ENCODE peak calls at places on chromosomes 13 and 19, in nine cellular contexts. One of them, this sample, is unnamed.

GRCh38 chr19:1016647-1017114 is 4.2 kb downstream of the TMEM259 start:
- DNase-seq in fibroblast of pulmonary artery: peak
- DNase-seq in kidney epithelial cell: peak
- DNase-seq in HS-27A: no peak
- DNase-seq in NCI-H1105 treated with DMSO at 0.1 percent for 48 hours: no peak
- DNase-seq in EH: peak
- DNase-seq in T1000: no peak
- DNase-seq in DMS 273 treated with DMSO at 0.1 percent for 48 hours: no peak
- DNase-seq in AG09319: no peak
- DNase-seq in this sample: peak

GRCh38 chr19:7265963-7266362 is 28.3 kb downstream of the INSR start:
- DNase-seq in T1000: no peak
- DNase-seq in DMS 273 treated with DMSO at 0.1 percent for 48 hours: no peak
- DNase-seq in HS-27A: no peak
- DNase-seq in fibroblast of pulmonary artery: no peak
- DNase-seq in EH: no peak
- DNase-seq in NCI-H1105 treated with DMSO at 0.1 percent for 48 hours: no peak
- DNase-seq in kidney epithelial cell: no peak
- DNase-seq in AG09319: no peak
- DNase-seq in this sample: no peak

GRCh38 chr19:54465367-54466109 is 2.0 kb upstream of the LENG9 start:
- DNase-seq in fibroblast of pulmonary artery: no peak
- DNase-seq in T1000: no peak
- DNase-seq in kidney epithelial cell: no peak
- DNase-seq in NCI-H1105 treated with DMSO at 0.1 percent for 48 hours: no peak
- DNase-seq in HS-27A: no peak
- DNase-seq in DMS 273 treated with DMSO at 0.1 percent for 48 hours: no peak
- DNase-seq in EH: no peak
- DNase-seq in AG09319: no peak
- DNase-seq in this sample: no peak

GRCh38 chr13:71712988-71713653 is 153.9 kb downstream of the DACH1 start:
- DNase-seq in EH: no peak
- DNase-seq in NCI-H1105 treated with DMSO at 0.1 percent for 48 hours: peak
- DNase-seq in T1000: no peak
- DNase-seq in HS-27A: no peak
- DNase-seq in kidney epithelial cell: no peak
- DNase-seq in AG09319: no peak
- DNase-seq in DMS 273 treated with DMSO at 0.1 percent for 48 hours: no peak
- DNase-seq in fibroblast of pulmonary artery: peak
- DNase-seq in this sample: no peak

GRCh38 chr19:45150731-45151725 is 9.8 kb downstream of the NKPD1 start:
- DNase-seq in kidney epithelial cell: no peak
- DNase-seq in fibroblast of pulmonary artery: no peak
- DNase-seq in DMS 273 treated with DMSO at 0.1 percent for 48 hours: no peak
- DNase-seq in NCI-H1105 treated with DMSO at 0.1 percent for 48 hours: no peak
- DNase-seq in AG09319: no peak
- DNase-seq in HS-27A: no peak
- DNase-seq in T1000: no peak
- DNase-seq in EH: no peak
- DNase-seq in this sample: no peak

GRCh38 chr19:15417699-15418098 is 1.1 kb downstream of the AKAP8L start:
- DNase-seq in HS-27A: no peak
- DNase-seq in T1000: no peak
- DNase-seq in AG09319: no peak
- DNase-seq in EH: peak
- DNase-seq in DMS 273 treated with DMSO at 0.1 percent for 48 hours: no peak
- DNase-seq in fibroblast of pulmonary artery: peak
- DNase-seq in NCI-H1105 treated with DMSO at 0.1 percent for 48 hours: no peak
- DNase-seq in kidney epithelial cell: no peak
- DNase-seq in this sample: no peak

GRCh38 chr19:39795001-39795400 is 16.3 kb downstream of the LEUTX start:
- DNase-seq in NCI-H1105 treated with DMSO at 0.1 percent for 48 hours: no peak
- DNase-seq in AG09319: no peak
- DNase-seq in DMS 273 treated with DMSO at 0.1 percent for 48 hours: no peak
- DNase-seq in kidney epithelial cell: no peak
- DNase-seq in EH: no peak
- DNase-seq in T1000: no peak
- DNase-seq in HS-27A: no peak
- DNase-seq in fibroblast of pulmonary artery: no peak
- DNase-seq in this sample: no peak

GRCh38 chr19:18292810-18293641 is 11.6 kb upstream of the JUND start:
- DNase-seq in NCI-H1105 treated with DMSO at 0.1 percent for 48 hours: peak
- DNase-seq in T1000: no peak
- DNase-seq in kidney epithelial cell: no peak
- DNase-seq in HS-27A: no peak
- DNase-seq in DMS 273 treated with DMSO at 0.1 percent for 48 hours: no peak
- DNase-seq in EH: peak
- DNase-seq in AG09319: no peak
- DNase-seq in fibroblast of pulmonary artery: peak
- DNase-seq in this sample: peak

GRCh38 chr19:2215281-2215751 is 20.8 kb downstream of the PLEKHJ1 start:
- DNase-seq in DMS 273 treated with DMSO at 0.1 percent for 48 hours: no peak
- DNase-seq in kidney epithelial cell: no peak
- DNase-seq in NCI-H1105 treated with DMSO at 0.1 percent for 48 hours: peak
- DNase-seq in AG09319: no peak
- DNase-seq in fibroblast of pulmonary artery: no peak
- DNase-seq in T1000: no peak
- DNase-seq in HS-27A: no peak
- DNase-seq in EH: no peak
- DNase-seq in this sample: no peak